ENCODE peak calls at places on chromosomes 5 and 9, in eight cellular contexts. V is kidney epithelial cell, N is A673, I is stomach, H is psoas muscle, R is cardiac fibroblast, L is spleen, P is GM10248. E is an unnamed sample.

GRCh38 chr5:124408738-124409453 is 337.5 kb downstream of the ZNF608 start:
- DNase-seq in R (peak), V (peak), H (no peak), N (no peak), P (no peak), L (no peak), I (no peak), E (no peak)

GRCh38 chr5:88878976-88879375 is 4.0 kb downstream of the MEF2C start:
- DNase-seq in N (no peak), L (no peak), H (no peak), R (peak), V (no peak), P (no peak), I (no peak), E (no peak)

GRCh38 chr5:50889790-50890189 is 223.4 kb downstream of the PARP8 start:
- DNase-seq in N (peak), V (no peak), I (no peak), P (no peak), R (no peak), L (no peak), H (no peak), E (no peak)

GRCh38 chr9:127586537-127586936 is 25.5 kb upstream of the STXBP1 start:
- DNase-seq in H (peak), I (peak), R (peak), P (peak), L (peak), V (no peak), N (peak), E (peak)

GRCh38 chr5:146948666-146949065 is 70.1 kb upstream of the PPP2R2B start:
- DNase-seq in P (no peak), N (no peak), L (no peak), I (no peak), V (peak), H (no peak), R (no peak), E (no peak)

GRCh38 chr9:4144869-4145268 is 155.0 kb downstream of the GLIS3 start:
- DNase-seq in L (no peak), N (no peak), P (no peak), V (no peak), H (no peak), R (no peak), I (no peak), E (no peak)

GRCh38 chr5:44387911-44388310 is 1.3 kb downstream of the FGF10 start:
- DNase-seq in H (no peak), P (no peak), R (no peak), N (no peak), I (no peak), V (no peak), L (no peak), E (no peak)

GRCh38 chr5:65808261-65808741 is 86.3 kb downstream of the NLN start:
- DNase-seq in I (no peak), V (no peak), H (no peak), L (no peak), N (no peak), R (no peak), P (no peak), E (no peak)

GRCh38 chr9:120587357-120587756 is 7.4 kb upstream of the CDK5RAP2 start:
- DNase-seq in R (no peak), V (no peak), L (no peak), N (no peak), H (no peak), I (no peak), P (no peak), E (no peak)

GRCh38 chr5:85109616-85110015 is 724.9 kb upstream of the EDIL3 start:
- DNase-seq in I (no peak), V (no peak), P (no peak), H (no peak), N (no peak), R (no peak), L (no peak), E (no peak)

GRCh38 chr5:116296335-116297072 is 211.7 kb downstream of the COMMD10 start:
- DNase-seq in I (no peak), H (no peak), R (no peak), N (no peak), P (no peak), L (no peak), V (no peak), E (no peak)

GRCh38 chr9:134969401-134969800 is 51.7 kb upstream of the FCN1 start:
- DNase-seq in H (peak), I (no peak), V (no peak), N (no peak), R (no peak), P (no peak), L (peak), E (no peak)

GRCh38 chr5:173679909-173680626 is 63.6 kb upstream of the BOD1 start:
- DNase-seq in H (no peak), I (no peak), N (no peak), V (no peak), L (no peak), P (no peak), R (peak), E (no peak)

GRCh38 chr5:154780128-154780527 is 25.0 kb downstream of the LARP1 start:
- DNase-seq in H (no peak), P (no peak), N (no peak), V (no peak), I (no peak), L (no peak), R (no peak), E (no peak)

GRCh38 chr5:116154252-116154651 is 69.4 kb downstream of the COMMD10 start:
- DNase-seq in L (no peak), R (no peak), H (no peak), P (no peak), N (no peak), V (no peak), I (no peak), E (no peak)

GRCh38 chr5:129781594-129781993 is 33.7 kb downstream of the MINAR2 start:
- DNase-seq in P (no peak), H (no peak), N (no peak), L (no peak), R (no peak), I (no peak), V (no peak), E (no peak)

GRCh38 chr5:19977069-19977468 is 10.9 kb downstream of the CDH18 start:
- DNase-seq in I (no peak), L (no peak), H (no peak), R (no peak), N (no peak), V (no peak), P (no peak), E (no peak)

GRCh38 chr9:14797442-14797841 is 74.9 kb upstream of the CER1 start:
- DNase-seq in L (no peak), N (no peak), P (no peak), H (no peak), I (no peak), R (no peak), V (no peak), E (no peak)

GRCh38 chr9:107224252-107224651 is 58.8 kb upstream of the RAD23B start:
- DNase-seq in H (no peak), L (no peak), R (no peak), N (no peak), V (no peak), P (no peak), I (no peak), E (no peak)

GRCh38 chr9:27654629-27655285 is 81.5 kb upstream of the C9orf72 start:
- DNase-seq in L (no peak), H (no peak), I (peak), P (no peak), R (no peak), N (no peak), V (no peak), E (no peak)

GRCh38 chr5:134142088-134142487 is 27.6 kb downstream of the TCF7 start:
- DNase-seq in L (peak), P (no peak), H (no peak), N (no peak), V (no peak), I (peak), R (no peak), E (no peak)

GRCh38 chr5:172766287-172767104 is 4.5 kb downstream of the DUSP1 start:
- DNase-seq in I (peak), N (peak), V (no peak), P (no peak), R (peak), H (peak), L (no peak), E (no peak)

GRCh38 chr9:114677418-114677817 is 4.6 kb downstream of the TEX48 start:
- DNase-seq in P (no peak), L (no peak), N (peak), I (peak), H (no peak), V (peak), R (peak), E (no peak)

GRCh38 chr5:122177162-122177561 is 47.8 kb downstream of the ZNF474 start:
- DNase-seq in R (no peak), V (no peak), N (no peak), H (no peak), L (no peak), P (no peak), I (no peak), E (no peak)

GRCh38 chr9:126788631-126789349 is 16.1 kb upstream of the ZBTB43 start:
- DNase-seq in V (peak), R (peak), N (no peak), H (no peak), P (no peak), L (no peak), I (no peak), E (no peak)

GRCh38 chr5:72234265-72234700 is 85.8 kb downstream of the MRPS27 start:
- DNase-seq in H (no peak), N (peak), R (peak), I (no peak), V (no peak), L (no peak), P (peak), E (peak)

GRCh38 chr5:52560366-52560765 is 227.3 kb upstream of the ITGA1 start:
- DNase-seq in N (peak), H (no peak), L (no peak), I (no peak), R (no peak), V (no peak), P (no peak), E (no peak)

GRCh38 chr9:129949821-129950220 is 93.2 kb downstream of the FNBP1 start:
- DNase-seq in L (no peak), I (no peak), R (no peak), P (no peak), V (no peak), N (no peak), H (no peak), E (no peak)

GRCh38 chr5:136425914-136426313 is 60.6 kb upstream of the TRPC7 start:
- DNase-seq in I (no peak), N (no peak), P (no peak), V (no peak), R (no peak), H (no peak), L (no peak), E (no peak)

GRCh38 chr5:170885281-170885680 is 23.5 kb downstream of the RANBP17 start:
- DNase-seq in N (no peak), L (no peak), V (no peak), H (no peak), R (peak), P (no peak), I (no peak), E (no peak)

GRCh38 chr5:54673523-54674225 is 156.1 kb downstream of the SNX18 start:
- DNase-seq in R (peak), V (no peak), P (no peak), I (peak), L (peak), H (peak), N (no peak), E (no peak)

GRCh38 chr5:132026516-132027008 is 15.1 kb upstream of the ACSL6 start:
- DNase-seq in L (peak), N (no peak), I (peak), H (peak), V (no peak), P (no peak), R (no peak), E (no peak)

GRCh38 chr5:170642066-170642735 is 138.4 kb downstream of the KCNIP1 start:
- DNase-seq in P (no peak), L (peak), N (no peak), R (no peak), I (no peak), V (no peak), H (no peak), E (no peak)

GRCh38 chr5:114358329-114358728 is 3.5 kb upstream of the KCNN2 start:
- DNase-seq in R (no peak), N (no peak), I (no peak), P (no peak), L (no peak), V (no peak), H (no peak), E (no peak)
- TF ChIP-seq CTCF in R (no peak), N (no peak), I (no peak), P (no peak), L (no peak), V (no peak), H (no peak), E (no peak)

DNA sequence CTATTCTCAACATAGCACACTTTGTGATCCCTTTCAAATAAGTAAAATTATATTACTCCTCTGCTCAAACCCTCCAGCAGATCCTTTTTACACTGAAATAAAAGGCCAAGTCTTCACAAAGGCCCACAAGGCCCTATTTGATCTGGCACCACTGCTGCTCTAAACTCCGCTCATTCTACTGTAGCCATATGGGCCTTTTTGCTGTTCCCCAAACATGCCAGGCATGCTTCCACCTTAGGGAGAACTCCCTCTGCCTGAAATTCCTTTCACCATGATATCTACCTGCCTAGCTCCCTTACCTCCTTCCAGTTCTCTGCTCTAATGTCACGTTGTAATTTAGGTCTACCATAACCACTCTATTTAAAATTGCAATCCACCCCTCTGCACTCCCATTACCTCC is 28.3 kb downstream of the NRG2 start:
- DNase-seq in V (no peak), R (no peak), P (no peak), N (no peak), I (no peak), L (no peak), H (no peak), E (no peak)
- TF ChIP-seq CTCF in V (no peak), R (no peak), P (no peak), N (no peak), I (no peak), L (no peak), H (no peak), E (no peak)

GRCh38 chr5:76537073-76537543 is 86.1 kb downstream of the F2RL2 start:
- DNase-seq in V (no peak), L (no peak), N (no peak), I (no peak), R (peak), H (no peak), P (no peak), E (no peak)
- TF ChIP-seq CTCF in V (no peak), L (no peak), N (no peak), I (no peak), R (no peak), H (no peak), P (no peak), E (no peak)

DNA sequence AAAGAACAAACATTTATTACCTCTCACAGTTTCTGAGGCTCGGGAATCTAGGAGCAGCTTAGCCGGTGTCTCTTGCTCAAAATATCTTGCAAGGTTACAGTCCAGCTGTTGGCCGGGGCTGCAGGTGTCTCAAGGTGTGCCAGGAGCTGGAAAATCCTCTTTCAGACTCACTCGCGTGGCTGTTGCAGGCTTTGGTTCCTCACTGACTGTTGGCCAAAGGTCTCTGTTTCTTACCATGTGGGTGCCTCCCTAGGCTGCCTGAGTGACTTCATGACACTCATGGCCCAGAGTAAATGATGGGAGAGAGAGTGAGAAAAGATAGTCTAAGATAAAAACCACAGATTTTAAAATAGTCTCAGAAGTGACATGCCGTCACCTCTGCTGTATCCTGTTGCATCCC is 43.8 kb downstream of the AOPEP start:
- DNase-seq in N (no peak), P (no peak), H (no peak), V (no peak), L (no peak), I (no peak), R (no peak), E (no peak)
- TF ChIP-seq CTCF in N (no peak), P (no peak), H (no peak), V (no peak), L (no peak), I (no peak), R (no peak), E (no peak)

GRCh38 chr5:32690153-32690552 is 21.0 kb upstream of the NPR3 start:
- DNase-seq in V (no peak), P (no peak), R (no peak), I (no peak), L (no peak), H (no peak), N (peak), E (no peak)
- TF ChIP-seq CTCF in V (peak), P (peak), R (peak), I (no peak), L (no peak), H (peak), N (peak), E (no peak)

GRCh38 chr5:113024298-113024697 is 47.7 kb downstream of the DCP2 start:
- DNase-seq in L (no peak), R (no peak), N (no peak), V (no peak), I (no peak), H (no peak), P (no peak), E (no peak)

GRCh38 chr5:113017891-113018635 is 41.5 kb downstream of the DCP2 start:
- DNase-seq in I (no peak), N (no peak), L (no peak), H (no peak), R (no peak), V (no peak), P (no peak), E (no peak)

GRCh38 chr5:113022661-113023060 is 46.1 kb downstream of the DCP2 start:
- DNase-seq in V (no peak), P (no peak), H (no peak), N (no peak), R (no peak), L (no peak), I (no peak), E (no peak)

GRCh38 chr5:113025596-113025995 is 49.0 kb downstream of the DCP2 start:
- DNase-seq in H (no peak), P (no peak), N (no peak), I (no peak), R (no peak), L (no peak), V (no peak), E (no peak)

GRCh38 chr5:113020461-113021273 is 44.1 kb downstream of the DCP2 start:
- DNase-seq in H (no peak), P (no peak), N (no peak), L (no peak), I (no peak), R (peak), V (peak), E (no peak)
- TF ChIP-seq CTCF in H (no peak), P (no peak), N (no peak), L (no peak), I (no peak), R (no peak), V (no peak), E (no peak)